ENCODE peak calls at places on chromosomes 4 and X, in four cellular contexts. L is hepatocyte, E is neural progenitor cell, Z is progenitor cell of endocrine pancreas. G is an unnamed sample.

GRCh38 chr4:145308598-145308997 is 128.2 kb upstream of the OTUD4 start:
- DNase-seq in L (no peak), E (no peak), Z (no peak), G (no peak)

GRCh38 chr4:23945521-23946017 is 55.7 kb upstream of the PPARGC1A start:
- DNase-seq in L (peak; percentile 63), E (no peak), Z (no peak), G (peak; percentile 53)

GRCh38 chr4:2066011-2066551 is 7.0 kb downstream of the NAT8L start:
- DNase-seq in L (no peak), E (no peak), Z (no peak), G (no peak)

GRCh38 chr4:166174717-166175510 is 301.9 kb downstream of the TLL1 start:
- DNase-seq in L (no peak), E (no peak), Z (no peak), G (no peak)

GRCh38 chr4:111631157-111631999 is 513.9 kb upstream of the FAM241A start:
- DNase-seq in L (peak; percentile 39), E (peak; percentile 32), Z (no peak), G (no peak)

GRCh38 chrX:11509786-11510185 is 155.9 kb downstream of the ARHGAP6 start:
- DNase-seq in L (peak; percentile 29), E (no peak), Z (no peak), G (no peak)

GRCh38 chrX:48487362-48487785 is 11.4 kb downstream of the FTSJ1 start:
- DNase-seq in L (no peak), E (no peak), Z (no peak), G (no peak)

GRCh38 chr4:138087181-138087714 is 154.9 kb downstream of the SLC7A11 start:
- DNase-seq in L (no peak), E (no peak), Z (no peak), G (no peak)

GRCh38 chr4:95084584-95084983 is 326.8 kb downstream of the BMPR1B start:
- DNase-seq in L (peak; percentile 28), E (no peak), Z (no peak), G (no peak)

GRCh38 chrX:121000589-121000988 is 15.0 kb upstream of the CT47A1 start:
- DNase-seq in L (peak; percentile 19), E (peak; percentile 13), Z (no peak), G (no peak)

GRCh38 chr4:17812125-17812524 is 1.3 kb downstream of the NCAPG start:
- DNase-seq in L (no peak), E (no peak), Z (no peak), G (no peak)

GRCh38 chr4:76950052-76950845 is 697 bp downstream of the SEPTIN11 start:
- DNase-seq in L (peak; percentile 65), E (peak; percentile 70), Z (peak; percentile 38), G (no peak)

GRCh38 chrX:47500541-47500940 is 17.5 kb upstream of the ZNF41 start:
- DNase-seq in L (no peak), E (no peak), Z (no peak), G (no peak)

GRCh38 chrX:87525771-87526229 is 8.2 kb downstream of the KLHL4 start:
- DNase-seq in L (peak; percentile 7), E (no peak), Z (no peak), G (no peak)

GRCh38 chr4:99062120-99062519 is 26.5 kb downstream of the ADH5 start:
- DNase-seq in L (no peak), E (no peak), Z (no peak), G (no peak)

GRCh38 chr4:77762531-77762930 is 56.6 kb downstream of the CNOT6L start:
- DNase-seq in L (no peak), E (no peak), Z (no peak), G (no peak)

GRCh38 chrX:25534096-25534495 is 518.3 kb upstream of the ARX start:
- DNase-seq in L (no peak), E (no peak), Z (no peak), G (no peak)

GRCh38 chr4:23290656-23291055 is 597.9 kb downstream of the GBA3 start:
- DNase-seq in L (no peak), E (no peak), Z (no peak), G (no peak)

GRCh38 chr4:150385606-150386005 is 196.3 kb upstream of the MAB21L2 start:
- DNase-seq in L (peak; percentile 39), E (peak; percentile 21), Z (no peak), G (no peak)

GRCh38 chr4:74793757-74794340 is 474 bp downstream of the BTC start:
- DNase-seq in L (peak; percentile 69), E (peak; percentile 63), Z (peak; percentile 58), G (peak; percentile 40)

GRCh38 chrX:11888421-11888820 is 130.4 kb downstream of the MSL3 start:
- DNase-seq in L (no peak), E (no peak), Z (no peak), G (no peak)

GRCh38 chr4:141654098-141654497 is 17.7 kb downstream of the IL15 start:
- DNase-seq in L (peak; percentile 36), E (peak; percentile 77), Z (no peak), G (no peak)

G was measured in breast epithelium.